ENCODE peak calls at places on chromosomes 5 and 9, in five cellular contexts. One of them, this sample, is unnamed.

GRCh38 chr9:137455361-137455991 is 3.7 kb downstream of the NSMF start:
- DNase-seq in WERI-Rb-1: no peak
- DNase-seq in AG09309: no peak
- DNase-seq in neural progenitor cell: no peak
- DNase-seq in foreskin fibroblast: no peak
- DNase-seq in this sample: no peak

GRCh38 chr5:115170128-115170923 is 618 bp upstream of the TRIM36 start:
- DNase-seq in WERI-Rb-1: peak; percentile 40
- DNase-seq in AG09309: no peak
- DNase-seq in neural progenitor cell: peak; percentile 83
- DNase-seq in foreskin fibroblast: no peak
- DNase-seq in this sample: peak; percentile 64

GRCh38 chr9:93585695-93586094 is 9.3 kb downstream of the PHF2 start:
- DNase-seq in WERI-Rb-1: no peak
- DNase-seq in neural progenitor cell: no peak
- DNase-seq in AG09309: no peak
- DNase-seq in foreskin fibroblast: no peak
- DNase-seq in this sample: peak; percentile 16

GRCh38 chr9:96495341-96495740 is 45.4 kb downstream of the HABP4 start:
- DNase-seq in foreskin fibroblast: peak; percentile 60
- DNase-seq in AG09309: peak; percentile 83
- DNase-seq in neural progenitor cell: no peak
- DNase-seq in WERI-Rb-1: no peak
- DNase-seq in this sample: no peak

GRCh38 chr5:39543335-39543734 is 118.6 kb upstream of the DAB2 start:
- DNase-seq in AG09309: no peak
- DNase-seq in WERI-Rb-1: no peak
- DNase-seq in neural progenitor cell: no peak
- DNase-seq in foreskin fibroblast: no peak
- DNase-seq in this sample: no peak

GRCh38 chr9:131627846-131628820 is 82.8 kb downstream of the PRRT1B start:
- DNase-seq in neural progenitor cell: no peak
- DNase-seq in WERI-Rb-1: peak; percentile 40
- DNase-seq in AG09309: peak; percentile 67
- DNase-seq in foreskin fibroblast: no peak
- DNase-seq in this sample: peak; percentile 62

GRCh38 chr9:98541684-98542230 is 167.0 kb downstream of the GABBR2 start:
- DNase-seq in WERI-Rb-1: no peak
- DNase-seq in foreskin fibroblast: no peak
- DNase-seq in AG09309: no peak
- DNase-seq in neural progenitor cell: no peak
- DNase-seq in this sample: no peak

GRCh38 chr9:79604921-79605562 is 33.3 kb downstream of the TLE4 start:
- DNase-seq in WERI-Rb-1: no peak
- DNase-seq in neural progenitor cell: no peak
- DNase-seq in foreskin fibroblast: no peak
- DNase-seq in AG09309: no peak
- DNase-seq in this sample: no peak

DNA sequence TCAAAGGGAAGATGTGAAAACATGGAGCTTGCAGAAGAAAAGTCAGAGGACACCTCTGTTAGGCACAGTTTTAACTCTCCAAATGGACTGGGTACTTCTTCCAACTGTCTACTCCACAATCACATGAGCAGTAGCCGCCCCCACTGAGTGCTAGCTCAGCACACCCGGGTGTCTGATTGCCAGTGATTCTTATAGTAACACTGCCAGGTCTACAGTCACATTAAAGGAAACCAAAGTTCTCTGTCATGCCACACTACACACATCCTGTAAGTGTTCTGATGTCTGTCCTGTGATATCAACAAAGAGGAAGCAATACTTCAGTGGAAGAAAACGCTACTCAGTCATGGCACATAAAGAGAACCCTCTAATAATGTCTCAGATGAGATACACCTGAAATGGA is at the start of gene HAVCR2:
- DNase-seq in foreskin fibroblast: no peak
- DNase-seq in WERI-Rb-1: no peak
- DNase-seq in AG09309: no peak
- DNase-seq in neural progenitor cell: no peak
- DNase-seq in this sample: no peak
- H3K4me3 ChIP-seq in foreskin fibroblast: no peak within 1 kb of the TSS
- H3K4me3 ChIP-seq in WERI-Rb-1: no peak within 1 kb of the TSS
- H3K4me3 ChIP-seq in AG09309: no peak within 1 kb of the TSS
- H3K4me3 ChIP-seq in neural progenitor cell: no peak within 1 kb of the TSS
- H3K4me3 ChIP-seq in this sample: no peak within 1 kb of the TSS

DNA sequence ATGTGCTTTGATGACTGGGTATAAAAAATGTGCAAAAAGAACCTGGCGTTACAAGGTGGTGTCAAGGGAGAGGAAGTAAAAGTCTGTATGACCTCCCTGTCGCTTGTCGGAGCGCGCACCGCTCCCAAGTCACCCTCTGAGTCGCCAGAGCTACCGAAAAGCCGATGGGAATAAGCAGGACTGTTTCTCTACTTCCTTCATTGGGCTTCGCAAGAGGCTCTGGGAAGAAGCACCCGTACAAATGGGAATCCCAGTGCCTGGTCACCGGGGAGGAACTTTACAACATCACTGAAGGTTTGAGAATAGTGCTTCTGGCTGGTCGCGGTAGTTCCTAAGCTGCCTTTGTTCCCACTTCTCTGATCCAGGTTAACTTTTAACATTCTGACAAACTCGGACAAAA is 1.3 kb upstream of the DMRT2 start:
- DNase-seq in WERI-Rb-1: no peak
- DNase-seq in foreskin fibroblast: no peak
- DNase-seq in AG09309: no peak
- DNase-seq in neural progenitor cell: no peak
- DNase-seq in this sample: no peak
- H3K4me3 ChIP-seq in WERI-Rb-1: no peak overlapping the region
- H3K4me3 ChIP-seq in foreskin fibroblast: no peak overlapping the region
- H3K4me3 ChIP-seq in AG09309: no peak overlapping the region
- H3K4me3 ChIP-seq in neural progenitor cell: no peak overlapping the region
- H3K4me3 ChIP-seq in this sample: no peak overlapping the region

GRCh38 chr5:43674536-43674935 is 71.6 kb downstream of the NNT start:
- DNase-seq in WERI-Rb-1: no peak
- DNase-seq in AG09309: no peak
- DNase-seq in foreskin fibroblast: no peak
- DNase-seq in neural progenitor cell: no peak
- DNase-seq in this sample: no peak

GRCh38 chr5:43679214-43679613 is 76.2 kb downstream of the NNT start:
- DNase-seq in AG09309: no peak
- DNase-seq in WERI-Rb-1: no peak
- DNase-seq in foreskin fibroblast: no peak
- DNase-seq in neural progenitor cell: no peak
- DNase-seq in this sample: no peak

GRCh38 chr5:43677241-43677640 is 74.3 kb downstream of the NNT start:
- DNase-seq in AG09309: no peak
- DNase-seq in neural progenitor cell: no peak
- DNase-seq in WERI-Rb-1: no peak
- DNase-seq in foreskin fibroblast: no peak
- DNase-seq in this sample: no peak

GRCh38 chr5:43675357-43675756 is 72.4 kb downstream of the NNT start:
- DNase-seq in foreskin fibroblast: no peak
- DNase-seq in WERI-Rb-1: no peak
- DNase-seq in AG09309: no peak
- DNase-seq in neural progenitor cell: no peak
- DNase-seq in this sample: no peak

GRCh38 chr5:43676083-43676840 is 73.3 kb downstream of the NNT start:
- DNase-seq in foreskin fibroblast: no peak
- DNase-seq in neural progenitor cell: no peak
- DNase-seq in AG09309: no peak
- DNase-seq in WERI-Rb-1: no peak
- DNase-seq in this sample: no peak
- H3K4me3 ChIP-seq in foreskin fibroblast: no peak overlapping the region
- H3K4me3 ChIP-seq in neural progenitor cell: no peak overlapping the region
- H3K4me3 ChIP-seq in AG09309: no peak overlapping the region
- H3K4me3 ChIP-seq in WERI-Rb-1: no peak overlapping the region
- H3K4me3 ChIP-seq in this sample: no peak overlapping the region

GRCh38 chr5:96922452-96923244 is 13.2 kb upstream of the LNPEP start:
- DNase-seq in foreskin fibroblast: no peak
- DNase-seq in WERI-Rb-1: no peak
- DNase-seq in neural progenitor cell: no peak
- DNase-seq in AG09309: no peak
- DNase-seq in this sample: no peak
- H3K4me3 ChIP-seq in foreskin fibroblast: no peak overlapping the region
- H3K4me3 ChIP-seq in WERI-Rb-1: no peak overlapping the region
- H3K4me3 ChIP-seq in neural progenitor cell: no peak overlapping the region
- H3K4me3 ChIP-seq in AG09309: no peak overlapping the region
- H3K4me3 ChIP-seq in this sample: no peak overlapping the region

GRCh38 chr5:88145205-88145602 is 123.4 kb downstream of the TMEM161B start:
- DNase-seq in neural progenitor cell: peak; percentile 15
- DNase-seq in WERI-Rb-1: no peak
- DNase-seq in AG09309: no peak
- DNase-seq in foreskin fibroblast: no peak
- DNase-seq in this sample: peak; percentile 8
- H3K4me3 ChIP-seq in neural progenitor cell: peak overlapping the region; percentile 37
- H3K4me3 ChIP-seq in WERI-Rb-1: no peak overlapping the region
- H3K4me3 ChIP-seq in AG09309: no peak overlapping the region
- H3K4me3 ChIP-seq in foreskin fibroblast: no peak overlapping the region
- H3K4me3 ChIP-seq in this sample: no peak overlapping the region

DNA sequence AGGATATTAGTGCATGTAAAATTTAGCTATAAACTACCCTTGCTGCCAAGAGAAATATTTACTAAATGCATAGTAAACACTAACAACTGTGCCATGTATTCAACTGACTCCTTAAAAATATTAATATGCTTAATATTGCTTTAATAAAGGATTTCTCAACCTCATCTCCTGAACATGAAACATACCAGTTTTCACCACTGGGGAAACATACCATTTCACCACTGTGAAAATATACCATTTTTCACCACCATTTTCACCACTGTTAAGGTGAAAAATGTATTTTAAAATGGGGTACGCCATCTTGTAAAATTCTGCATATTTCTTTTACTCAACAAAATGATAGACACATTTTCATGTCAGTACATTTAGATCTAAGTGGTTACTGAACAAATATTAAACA is 4.5 kb downstream of the RAB14 start:
- DNase-seq in AG09309: no peak
- DNase-seq in foreskin fibroblast: no peak
- DNase-seq in neural progenitor cell: no peak
- DNase-seq in WERI-Rb-1: no peak
- DNase-seq in this sample: no peak
- H3K4me3 ChIP-seq in AG09309: no peak overlapping the region
- H3K4me3 ChIP-seq in foreskin fibroblast: no peak overlapping the region
- H3K4me3 ChIP-seq in neural progenitor cell: no peak overlapping the region
- H3K4me3 ChIP-seq in WERI-Rb-1: no peak overlapping the region
- H3K4me3 ChIP-seq in this sample: no peak overlapping the region